ENCODE peak calls at places on chromosomes 5 and 9, in nine cellular contexts. W is upper lobe of left lung; Q is heart right ventricle; C is cardiac muscle cell; K is CD8-positive, alpha-beta T cell; I is thoracic aorta; V is lung; S is neural progenitor cell; Y is tibial artery. M is an unnamed sample. For H3K4me1, the result is how much of the 10 kb centered on the place peaks cover.

GRCh38 chr5:157971466-157972324 is 112.8 kb upstream of the CLINT1 start:
- DNase-seq in Y (no peak), I (no peak), S (peak), W (no peak), C (peak), K (no peak), Q (no peak), V (no peak), M (no peak)

GRCh38 chr5:173802670-173803165 is 85.4 kb upstream of the CPEB4 start:
- DNase-seq in S (no peak), K (no peak), C (peak), W (peak), Y (peak), Q (no peak), V (peak), I (peak), M (no peak)

GRCh38 chr5:97142521-97143254 is at the start of gene LIX1:
- DNase-seq in V (no peak), Y (no peak), W (no peak), K (no peak), I (no peak), S (peak), C (peak), Q (no peak), M (no peak)

GRCh38 chr5:141654298-141654697 is 3.1 kb upstream of the FCHSD1 start:
- DNase-seq in Q (no peak), W (no peak), V (no peak), C (no peak), S (no peak), Y (no peak), K (no peak), I (no peak), M (no peak)

GRCh38 chr5:174073088-174073487 is 27.6 kb downstream of the NSG2 start:
- DNase-seq in Y (no peak), K (no peak), W (no peak), C (no peak), S (no peak), Q (no peak), I (no peak), V (no peak), M (no peak)

GRCh38 chr5:54651482-54652076 is 134.0 kb downstream of the SNX18 start:
- DNase-seq in C (peak), S (no peak), Y (peak), K (no peak), V (peak), I (peak), W (peak), Q (peak), M (peak)

GRCh38 chr5:8184455-8185063 is 315.6 kb downstream of the MTRR start:
- DNase-seq in S (peak), Q (peak), C (peak), I (no peak), W (peak), K (no peak), Y (no peak), V (no peak), M (no peak)

GRCh38 chr9:101487443-101487855 is 46.2 kb upstream of the RNF20 start:
- DNase-seq in W (no peak), I (no peak), S (no peak), Q (no peak), K (no peak), V (no peak), C (no peak), Y (no peak), M (no peak)

GRCh38 chr5:55865831-55866230 is 14.7 kb downstream of the IL31RA start:
- DNase-seq in Q (no peak), C (peak), S (peak), V (no peak), W (no peak), K (no peak), Y (no peak), I (no peak), M (no peak)

GRCh38 chr9:13432914-13433313 is 153.4 kb upstream of the MPDZ start:
- DNase-seq in V (no peak), W (no peak), S (no peak), Q (no peak), Y (no peak), I (no peak), C (peak), K (no peak), M (no peak)

GRCh38 chr5:150109921-150110320 is 23.6 kb upstream of the CSF1R start:
- DNase-seq in K (no peak), Q (no peak), I (no peak), Y (no peak), S (no peak), C (no peak), W (no peak), V (peak), M (no peak)

GRCh38 chr9:36798350-36799065 is 225.8 kb downstream of the MELK start:
- DNase-seq in W (no peak), S (peak), I (no peak), C (no peak), K (no peak), Q (no peak), V (no peak), Y (no peak), M (no peak)

GRCh38 chr9:78017294-78017693 is 14.3 kb downstream of the GNAQ start:
- DNase-seq in V (no peak), W (no peak), S (no peak), C (no peak), I (no peak), Q (no peak), Y (no peak), K (no peak), M (no peak)

GRCh38 chr5:108079754-108080153 is 302.1 kb downstream of the FBXL17 start:
- DNase-seq in K (no peak), I (no peak), Y (no peak), V (no peak), W (no peak), C (peak), S (no peak), Q (no peak), M (no peak)

GRCh38 chr9:33157960-33158359 is 9.2 kb downstream of the B4GALT1 start:
- DNase-seq in Y (peak), Q (no peak), W (no peak), S (peak), I (no peak), C (no peak), K (no peak), V (no peak), M (no peak)

GRCh38 chr5:127506616-127507015 is 10.8 kb upstream of the PRRC1 start:
- DNase-seq in S (no peak), Y (no peak), I (no peak), Q (no peak), K (no peak), C (no peak), W (no peak), V (no peak), M (no peak)

GRCh38 chr5:102307232-102307631 is 11.1 kb upstream of the SLCO4C1 start:
- DNase-seq in S (no peak), C (no peak), K (no peak), W (no peak), V (no peak), Y (no peak), I (no peak), Q (no peak), M (no peak)

GRCh38 chr9:100813871-100814270 is 214.7 kb upstream of the PLPPR1 start:
- DNase-seq in I (no peak), C (no peak), V (no peak), K (no peak), W (no peak), S (no peak), Y (no peak), Q (no peak), M (no peak)

DNA sequence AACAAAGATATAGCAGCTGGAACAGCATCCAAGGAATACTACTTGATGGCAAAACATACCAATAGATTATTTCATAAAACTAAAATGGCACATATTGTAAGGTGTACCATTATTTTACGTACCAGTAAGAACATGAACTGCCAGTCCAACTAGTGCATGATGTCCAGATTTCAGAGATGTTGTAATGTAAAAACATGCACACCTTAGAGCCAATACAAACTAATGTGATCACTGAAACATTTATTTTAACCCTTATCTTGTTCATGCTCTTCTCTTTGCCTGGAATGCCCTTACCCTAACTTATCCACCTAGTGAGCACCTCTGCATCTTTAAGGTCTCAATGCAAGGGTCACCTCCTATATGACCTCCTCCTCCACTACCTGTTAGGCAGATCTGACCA is 172.0 kb downstream of the GLIS3 start:
- DNase-seq in W (no peak), C (no peak), S (no peak), K (no peak), I (no peak), V (no peak), Y (no peak), Q (no peak), M (no peak)
- H3K27ac ChIP-seq in W (no peak), C (no peak), S (no peak), K (no peak), I (peak), V (no peak), Y (no peak), Q (no peak), M (no peak)

GRCh38 chr9:112380771-112381181 is 868 bp downstream of the HSDL2 start:
- DNase-seq in W (no peak), I (no peak), Q (no peak), V (no peak), C (peak), K (no peak), Y (no peak), S (no peak), M (no peak)

GRCh38 chr9:112377684-112378344 is 2.1 kb upstream of the HSDL2 start:
- DNase-seq in S (no peak), Y (no peak), Q (no peak), I (no peak), V (no peak), W (no peak), C (no peak), K (no peak), M (no peak)

GRCh38 chr9:112378441-112379176 is 1.3 kb upstream of the HSDL2 start:
- DNase-seq in C (no peak), S (no peak), W (no peak), K (no peak), V (no peak), Q (peak), Y (no peak), I (no peak), M (no peak)

GRCh38 chr9:112380102-112380581 is at the start of gene HSDL2:
- DNase-seq in I (peak), S (no peak), K (no peak), Q (no peak), V (no peak), Y (no peak), C (peak), W (peak), M (peak)

DNA sequence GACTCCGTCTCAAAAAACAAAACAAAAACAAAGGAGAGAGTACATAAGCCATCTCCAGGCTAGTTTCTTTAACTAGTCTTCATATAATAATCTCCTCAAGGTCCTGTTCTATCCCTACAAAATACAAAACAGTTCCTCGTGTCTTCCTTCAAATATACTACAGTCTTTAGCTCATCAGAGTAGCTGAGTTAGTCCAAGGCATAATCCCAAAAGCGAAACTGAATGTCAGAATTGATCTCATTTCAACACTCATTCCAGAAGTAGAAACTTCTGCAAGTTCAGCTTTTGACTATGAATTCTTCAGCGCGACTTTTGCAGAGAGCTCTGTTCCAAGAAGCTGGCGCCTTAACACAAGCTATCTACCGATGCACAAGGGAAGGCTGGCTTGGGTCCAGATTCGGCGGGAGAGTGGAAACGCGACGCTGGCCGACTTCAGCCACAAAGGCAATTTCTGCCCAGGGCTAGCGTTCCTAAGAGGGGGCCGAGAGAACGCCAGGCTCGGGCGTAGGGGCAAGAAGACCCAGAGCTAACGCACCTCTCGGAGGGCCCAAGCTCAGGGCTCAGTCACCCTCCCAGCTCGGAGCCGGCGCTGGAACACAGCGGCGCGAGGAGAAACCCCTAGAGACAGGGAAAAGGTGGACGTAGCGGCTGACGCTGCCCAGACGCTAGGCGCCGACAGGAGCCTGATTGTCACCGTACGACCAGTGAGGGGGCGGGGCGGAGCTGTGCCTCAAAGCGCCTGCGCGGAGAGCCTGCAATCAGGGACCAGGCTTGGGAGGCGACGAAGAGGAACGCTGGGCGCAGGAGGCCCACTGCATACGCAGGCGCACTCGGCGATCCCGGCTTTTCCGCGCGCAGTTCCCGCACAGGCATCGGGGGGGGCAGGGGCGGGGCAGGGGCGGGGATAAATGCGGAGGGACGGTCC is 469 bp upstream of the HSDL2 start:
- DNase-seq in Y (peak), S (peak), K (peak), Q (peak), V (peak), C (peak), I (peak), W (peak), M (peak)
- TF ChIP-seq CTCF in Y (peak), S (no peak), K (no peak), Q (no peak), V (no peak), C (no peak), I (no peak), W (peak), M (no peak)

GRCh38 chr9:96581301-96581700 is 38.3 kb downstream of the CDC14B start:
- DNase-seq in W (no peak), S (no peak), V (no peak), Q (no peak), K (no peak), Y (no peak), I (no peak), C (no peak), M (no peak)

GRCh38 chr9:96585426-96585825 is 34.2 kb downstream of the CDC14B start:
- DNase-seq in Q (no peak), K (no peak), V (no peak), I (no peak), C (no peak), S (no peak), W (no peak), Y (no peak), M (no peak)

GRCh38 chr9:96581823-96582598 is 37.6 kb downstream of the CDC14B start:
- DNase-seq in K (no peak), V (no peak), Q (no peak), S (peak), W (no peak), I (no peak), C (no peak), Y (no peak), M (no peak)

GRCh38 chr9:96587916-96588315 is 31.7 kb downstream of the CDC14B start:
- DNase-seq in I (no peak), Y (no peak), K (no peak), V (no peak), W (no peak), S (no peak), C (no peak), Q (no peak), M (no peak)

GRCh38 chr9:96587295-96587694 is 32.3 kb downstream of the CDC14B start:
- DNase-seq in K (no peak), V (no peak), C (no peak), Y (no peak), Q (no peak), S (peak), W (no peak), I (no peak), M (no peak)
- H3K4me1 ChIP-seq in K (under half), V (under half), C (under half), Y (under half), Q (under half), S (under half), W (under half), I (under half), M (under half)

DNA sequence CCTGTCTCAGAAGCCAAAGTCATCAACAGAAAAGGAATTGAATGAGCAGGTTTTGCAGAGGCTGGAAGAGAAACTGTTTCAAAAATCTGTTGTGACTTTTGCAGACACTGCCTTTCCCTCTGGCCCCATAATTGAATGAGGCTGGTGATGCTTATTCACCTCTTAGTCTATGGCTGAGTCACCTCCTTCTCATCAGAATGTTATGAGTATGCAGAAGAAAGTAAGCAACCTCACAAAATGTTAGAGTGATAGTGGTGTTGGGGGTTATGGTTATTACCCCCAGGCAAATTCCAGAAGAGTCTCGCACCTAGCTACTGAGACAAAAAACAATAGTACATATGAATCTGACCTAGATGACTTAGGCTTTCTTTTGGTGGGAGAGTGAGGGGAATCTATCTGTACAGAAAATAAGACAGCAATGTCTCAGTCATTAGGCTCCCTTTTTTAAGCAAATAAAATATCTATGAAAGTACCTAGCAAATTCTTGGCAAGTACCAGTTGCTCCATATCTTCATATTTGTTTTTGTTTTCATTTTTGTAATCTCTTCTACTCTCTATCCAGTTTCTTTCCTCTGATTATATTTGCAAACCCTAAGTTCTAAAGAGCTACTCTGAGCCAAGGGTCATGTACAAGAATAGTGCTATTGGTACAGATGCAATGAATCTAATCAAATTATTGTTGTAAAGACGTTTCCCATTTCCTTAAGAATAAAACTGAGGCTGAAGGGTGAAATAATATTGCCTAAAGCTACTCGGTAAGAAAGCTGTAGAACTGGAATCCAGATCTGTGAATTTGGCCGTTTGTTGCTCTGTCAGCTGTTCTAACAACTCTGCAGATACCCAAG is 498.1 kb upstream of the TNC start:
- DNase-seq in S (no peak), I (no peak), W (no peak), C (peak), K (no peak), V (no peak), Y (no peak), Q (no peak), M (no peak)
- H3K27ac ChIP-seq in S (no peak), I (peak), W (no peak), C (no peak), K (no peak), V (no peak), Y (no peak), Q (no peak), M (peak)

DNA sequence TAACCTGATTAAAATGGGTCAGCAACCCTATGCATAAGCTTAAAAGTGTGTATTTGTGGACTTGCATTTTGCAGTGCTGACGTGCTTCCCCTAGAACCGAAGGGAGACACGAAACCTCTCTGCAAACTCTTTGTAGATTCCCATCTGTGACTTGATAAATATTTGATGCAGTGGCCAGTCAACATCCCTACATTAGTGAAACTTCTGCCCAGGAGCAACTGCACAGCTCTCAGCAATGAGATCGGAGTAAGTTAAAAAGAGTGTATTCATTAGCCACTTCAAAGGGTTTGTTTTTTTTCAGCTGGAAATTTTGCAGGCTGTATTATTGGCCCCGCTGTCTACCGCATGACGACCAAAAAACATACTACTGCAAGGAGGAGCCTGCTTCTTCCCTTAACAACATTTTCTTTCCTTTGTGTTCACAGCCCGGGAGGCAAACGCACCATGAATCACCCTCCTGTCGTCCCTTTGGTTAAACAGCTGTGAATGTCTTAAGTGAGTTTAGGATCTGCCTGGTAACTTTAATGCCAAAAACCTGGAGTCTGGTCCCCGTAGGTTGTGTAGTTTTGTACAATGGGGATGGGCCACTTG is 38.0 kb upstream of the TCERG1 start:
- DNase-seq in I (no peak), W (no peak), V (no peak), Q (no peak), K (no peak), Y (no peak), C (peak), S (peak), M (no peak)
- TF ChIP-seq CTCF in I (no peak), W (no peak), V (no peak), Q (no peak), K (no peak), Y (no peak), C (no peak), S (no peak), M (no peak)

GRCh38 chr9:124290053-124290581 is 32.4 kb downstream of the NEK6 start:
- DNase-seq in V (no peak), I (no peak), S (no peak), Q (no peak), W (no peak), Y (no peak), K (no peak), C (no peak), M (no peak)
- H3K4me1 ChIP-seq in V (under half), I (under half), S (under half), Q (half or more), W (half or more), Y (under half), K (under half), C (under half), M (under half)

GRCh38 chr5:172052454-172053236 is 46.2 kb upstream of the FBXW11 start:
- DNase-seq in I (no peak), Q (peak), C (peak), V (no peak), S (peak), Y (peak), W (no peak), K (no peak), M (no peak)

GRCh38 chr5:172058088-172058487 is 51.6 kb upstream of the FBXW11 start:
- DNase-seq in C (no peak), W (no peak), S (no peak), Y (no peak), Q (no peak), V (no peak), K (no peak), I (no peak), M (peak)

GRCh38 chr5:172054611-172055153 is 48.2 kb upstream of the FBXW11 start:
- DNase-seq in Y (no peak), C (no peak), K (no peak), S (no peak), W (no peak), Q (no peak), I (no peak), V (no peak), M (peak)

GRCh38 chr5:172055421-172055820 is 49.0 kb upstream of the FBXW11 start:
- DNase-seq in Q (no peak), I (no peak), K (no peak), C (no peak), S (no peak), Y (no peak), V (no peak), W (no peak), M (peak)

DNA sequence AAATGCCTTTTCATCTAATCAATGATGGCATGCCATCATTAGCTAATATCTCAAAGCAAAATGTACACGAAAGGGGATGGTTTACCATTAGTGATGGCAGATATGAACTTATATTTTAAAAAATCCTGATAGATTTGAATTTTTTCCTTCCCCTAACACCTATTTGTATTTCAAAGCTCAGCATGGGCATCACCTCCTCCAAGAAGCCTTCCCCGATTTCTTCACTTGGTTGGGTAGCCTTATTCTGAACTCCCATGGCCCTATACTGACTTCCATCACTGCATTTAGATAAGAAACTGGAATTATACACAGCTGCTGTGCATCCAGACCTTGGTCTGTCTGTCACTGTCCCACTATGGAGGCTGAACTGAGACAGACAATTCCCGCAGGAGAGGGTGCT is 49.6 kb upstream of the FBXW11 start:
- DNase-seq in V (no peak), Y (no peak), K (no peak), S (no peak), C (no peak), I (no peak), W (no peak), Q (no peak), M (peak)
- H3K27ac ChIP-seq in V (no peak), Y (no peak), K (no peak), S (no peak), C (no peak), I (no peak), W (no peak), Q (no peak), M (no peak)